ENCODE peak calls at places on chromosomes 11 and 22, in four cellular contexts. J is HepG2, M is endothelial cell of umbilical vein, Z is K562. N is an unnamed sample.

GRCh38 chr11:116808262-116809175 is 14.6 kb downstream of the APOA4 start:
- DNase-seq in J (peak; percentile 98), M (no peak), Z (no peak), N (no peak)

GRCh38 chr22:49228431-49229037 is 599.1 kb downstream of the BRD1 start:
- DNase-seq in J (no peak), M (no peak), Z (no peak), N (peak; percentile 28)

GRCh38 chr11:124586247-124586860 is 16.6 kb downstream of the OR8A1 start:
- DNase-seq in J (peak; percentile 33), M (peak; percentile 59), Z (peak; percentile 75), N (peak; percentile 66)

GRCh38 chr11:112541140-112541901 is 280.7 kb upstream of the PLET1 start:
- DNase-seq in J (no peak), M (no peak), Z (no peak), N (no peak)

GRCh38 chr11:71238941-71239340 is 13.4 kb downstream of the SHANK2 start:
- DNase-seq in J (no peak), M (no peak), Z (no peak), N (no peak)

GRCh38 chr11:116853461-116854073 is 16.1 kb upstream of the APOA1 start:
- DNase-seq in J (no peak), M (peak; percentile 79), Z (no peak), N (no peak)

GRCh38 chr22:45159652-45160462 is 3.9 kb upstream of the NUP50 start:
- DNase-seq in J (peak; percentile 88), M (peak; percentile 66), Z (peak; percentile 17), N (no peak)

GRCh38 chr11:118046964-118047700 is 29.7 kb upstream of the TMPRSS4 start:
- DNase-seq in J (no peak), M (no peak), Z (no peak), N (no peak)

GRCh38 chr11:61969391-61969758 is 1.9 kb upstream of the FTH1 start:
- DNase-seq in J (no peak), M (no peak), Z (no peak), N (no peak)
- TF ChIP-seq EZH2 in J (no peak), M (no peak), Z (no peak), N (no peak)

DNA sequence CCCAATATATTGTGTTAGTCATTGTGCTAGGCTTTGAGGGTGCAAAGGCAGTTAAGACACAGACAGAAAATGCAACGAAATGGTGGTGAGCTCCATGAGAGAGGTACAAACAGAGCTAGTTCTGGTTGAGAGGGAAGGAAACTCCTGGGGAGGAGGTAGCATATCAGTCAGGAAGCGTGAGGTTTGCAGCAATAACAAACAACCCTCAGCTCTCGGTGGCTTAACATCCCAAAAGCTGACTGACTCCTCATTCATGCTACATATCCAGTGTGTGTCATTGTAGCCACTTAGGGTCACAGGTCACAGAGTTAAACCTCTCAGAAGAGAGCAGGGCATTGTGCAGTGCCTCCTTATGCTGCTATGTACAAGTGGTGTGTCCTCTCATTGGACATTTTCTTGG is 1.7 kb upstream of the ST14 start:
- DNase-seq in J (no peak), M (no peak), Z (no peak), N (no peak)
- TF ChIP-seq CTCF in J (no peak), M (no peak), Z (no peak), N (no peak)

GRCh38 chr22:46659791-46660186 is 39.6 kb downstream of the GRAMD4 start:
- DNase-seq in J (no peak), M (no peak), Z (no peak), N (no peak)

GRCh38 chr22:46660604-46661201 is 40.5 kb downstream of the GRAMD4 start:
- DNase-seq in J (peak; percentile 41), M (no peak), Z (no peak), N (no peak)

GRCh38 chr22:46662226-46662625 is 42.0 kb downstream of the GRAMD4 start:
- DNase-seq in J (no peak), M (no peak), Z (no peak), N (no peak)

GRCh38 chr22:46663001-46663400 is 42.8 kb downstream of the GRAMD4 start:
- DNase-seq in J (no peak), M (no peak), Z (no peak), N (no peak)

DNA sequence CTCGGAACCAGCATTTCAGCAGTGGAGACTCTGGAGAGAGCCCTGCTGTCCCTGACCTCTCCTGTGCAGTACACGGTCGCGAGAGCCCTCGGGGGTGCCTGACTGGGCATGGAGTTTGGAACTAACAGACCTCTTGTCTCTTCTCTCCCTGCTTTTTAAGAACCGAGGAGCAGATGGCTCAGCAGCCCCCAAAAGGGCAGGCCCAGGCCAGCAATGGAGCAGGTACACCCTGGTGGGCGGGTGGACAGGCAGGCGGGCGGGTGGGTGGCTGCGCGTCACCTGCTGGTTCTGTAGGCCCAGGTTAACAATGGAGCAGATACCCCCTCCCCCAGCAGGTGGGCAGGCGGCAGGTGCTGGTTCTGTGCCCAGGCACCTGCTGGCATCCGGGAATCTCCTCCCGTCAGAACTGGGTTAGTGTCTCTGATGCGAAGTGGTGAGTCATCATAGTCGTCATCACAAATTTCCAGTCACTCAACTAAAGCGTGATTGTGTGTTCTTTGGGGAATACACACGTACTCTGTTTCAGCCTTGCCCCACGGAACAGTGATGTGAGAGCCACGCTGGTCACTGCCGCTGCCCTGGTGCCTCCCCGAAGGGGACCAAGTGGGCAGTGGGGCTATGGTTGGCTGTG is 41.1 kb downstream of the GRAMD4 start:
- DNase-seq in J (no peak), M (no peak), Z (no peak), N (no peak)
- TF ChIP-seq JUN in J (no peak), M (peak; percentile 37), Z (peak; percentile 12), N (no peak)

DNA sequence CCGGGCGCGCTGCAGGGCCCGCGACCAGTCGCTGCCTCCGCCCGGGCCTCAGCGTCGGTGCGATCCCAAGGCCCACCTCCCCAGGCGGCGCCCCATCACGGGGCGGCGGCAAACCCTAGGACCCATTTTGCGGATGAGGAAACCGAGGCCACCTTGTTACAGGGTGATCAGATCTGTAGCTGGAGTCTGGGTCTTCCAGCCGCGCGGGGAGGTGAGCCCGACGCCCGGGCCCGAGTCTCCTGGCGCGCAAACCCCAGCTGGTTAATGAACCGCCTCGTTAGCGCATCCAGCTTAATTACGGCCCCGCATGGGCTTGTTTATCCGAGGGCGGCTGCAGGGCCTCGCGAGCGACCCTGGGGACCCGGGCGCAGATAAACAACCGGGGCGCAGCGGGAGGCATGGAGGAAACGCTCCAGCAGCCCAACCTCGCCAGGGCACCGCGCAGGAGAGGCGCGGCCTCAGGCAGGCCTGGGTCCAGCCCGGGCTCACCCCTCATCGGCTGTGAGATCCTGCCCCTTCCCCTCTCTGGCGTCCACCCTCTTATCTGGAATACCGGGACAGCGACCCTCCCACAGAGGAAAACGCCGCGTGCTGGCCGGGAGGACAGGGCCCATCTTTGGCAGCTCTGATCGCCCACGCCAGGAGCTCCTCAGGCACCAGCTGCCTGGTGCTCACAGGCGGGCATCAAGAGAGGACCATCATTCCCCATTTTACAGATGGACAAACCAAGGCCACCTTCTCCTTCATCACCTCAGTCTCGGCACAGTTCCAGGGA is 14.7 kb downstream of the OTUB1 start:
- DNase-seq in J (no peak), M (no peak), Z (no peak), N (no peak)
- TF ChIP-seq EZH2 in J (no peak), M (no peak), Z (no peak), N (no peak)

DNA sequence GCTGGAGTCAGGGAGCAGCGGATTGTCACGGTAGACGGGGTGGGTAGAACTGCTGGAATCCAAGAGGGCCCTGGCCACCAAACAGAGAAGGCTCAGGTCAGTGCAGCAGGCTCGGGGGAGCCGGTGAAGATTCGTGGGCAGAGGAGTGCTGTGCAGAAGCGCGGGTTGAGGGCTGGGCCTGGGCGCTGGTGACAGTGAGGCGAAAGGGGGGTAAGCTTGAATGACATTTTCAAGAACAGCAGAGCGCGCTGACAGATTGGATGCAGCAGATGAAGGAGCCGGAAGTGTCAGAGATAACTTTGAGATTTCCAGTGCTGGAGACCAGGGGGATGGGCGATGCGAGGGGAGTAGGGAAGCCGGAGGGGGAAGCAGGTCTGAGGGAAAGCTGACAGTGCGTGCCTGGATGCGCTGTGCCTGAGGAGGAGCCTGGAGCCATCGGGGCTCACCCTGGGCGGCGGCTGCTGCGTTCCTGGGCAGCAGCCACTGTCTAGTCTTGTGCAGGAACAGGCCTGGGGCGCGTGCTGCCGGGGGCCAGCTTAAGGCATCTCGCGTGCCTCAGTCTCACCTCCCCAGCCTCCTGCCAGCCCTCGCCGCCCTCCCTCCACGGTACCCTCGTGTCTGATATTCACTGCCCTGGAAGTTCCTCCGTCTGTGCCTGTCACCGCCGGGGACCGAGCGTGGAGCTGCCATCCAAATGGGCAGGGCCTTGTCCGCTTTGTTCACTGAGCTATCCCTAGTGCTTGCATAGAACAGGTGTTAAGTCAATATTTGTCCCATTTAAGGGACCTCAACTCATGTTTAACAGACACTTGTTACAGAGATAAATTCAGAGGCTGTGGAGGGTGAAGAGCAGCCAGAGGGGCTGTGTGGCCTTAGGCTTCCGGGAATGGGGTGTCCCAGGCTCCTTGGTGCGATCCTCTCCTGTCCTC is 5.2 kb downstream of the GRIK4 start:
- DNase-seq in J (peak; percentile 45), M (no peak), Z (no peak), N (no peak)
- TF ChIP-seq CTCF in J (no peak), M (no peak), Z (no peak), N (no peak)

DNA sequence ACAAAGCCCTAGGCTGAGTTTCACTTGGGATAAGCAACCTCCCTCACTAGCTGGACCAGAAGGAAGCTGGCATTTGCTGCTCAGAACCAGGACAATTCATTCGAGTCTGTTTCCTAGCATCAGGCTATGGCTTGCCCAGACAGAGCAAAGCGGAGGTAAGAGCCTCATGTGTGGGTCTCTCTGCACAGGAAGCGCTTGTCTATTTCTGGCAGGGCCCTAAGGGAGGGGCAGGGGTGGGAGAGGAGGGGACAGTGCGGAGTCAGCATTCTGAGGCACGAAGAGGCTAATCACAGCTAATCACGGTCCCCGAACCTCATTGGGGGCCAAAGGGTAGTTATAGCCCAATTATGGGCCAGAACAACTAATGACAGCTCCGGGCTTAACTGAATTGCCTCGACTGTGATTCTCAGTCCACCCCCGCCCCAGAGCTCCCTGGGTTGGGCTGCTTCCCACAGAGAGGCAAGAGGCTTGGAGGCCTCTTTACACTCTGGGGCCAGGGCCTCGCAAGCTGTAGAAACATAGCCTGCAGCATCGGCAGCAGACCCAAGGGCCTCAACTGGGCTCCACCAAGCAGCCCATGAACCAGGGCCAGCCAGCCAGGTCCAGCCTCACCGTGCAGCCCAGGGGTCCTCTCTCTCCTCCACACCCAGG is 72.7 kb upstream of the PRDM11 start:
- DNase-seq in J (no peak), M (no peak), Z (no peak), N (no peak)
- TF ChIP-seq JUN in J (no peak), M (no peak), Z (no peak), N (no peak)

GRCh38 chr11:32437406-32438345 is 2.3 kb upstream of the WT1 start:
- DNase-seq in J (no peak), M (no peak), Z (no peak), N (no peak)
- TF ChIP-seq EZH2 in J (no peak), M (peak; percentile 57), Z (no peak), N (peak; percentile 90)

GRCh38 chr11:74871037-74871436 is 77.9 kb downstream of the XRRA1 start:
- DNase-seq in J (no peak), M (no peak), Z (peak; percentile 13), N (no peak)

GRCh38 chr11:74866557-74866956 is 82.3 kb downstream of the XRRA1 start:
- DNase-seq in J (no peak), M (no peak), Z (no peak), N (no peak)

GRCh38 chr11:74870485-74870884 is 78.4 kb downstream of the XRRA1 start:
- DNase-seq in J (peak; percentile 60), M (peak; percentile 49), Z (peak; percentile 58), N (no peak)
- TF ChIP-seq CTCF in J (peak; percentile 54), M (peak; percentile 45), Z (peak; percentile 54), N (peak; percentile 63)

DNA sequence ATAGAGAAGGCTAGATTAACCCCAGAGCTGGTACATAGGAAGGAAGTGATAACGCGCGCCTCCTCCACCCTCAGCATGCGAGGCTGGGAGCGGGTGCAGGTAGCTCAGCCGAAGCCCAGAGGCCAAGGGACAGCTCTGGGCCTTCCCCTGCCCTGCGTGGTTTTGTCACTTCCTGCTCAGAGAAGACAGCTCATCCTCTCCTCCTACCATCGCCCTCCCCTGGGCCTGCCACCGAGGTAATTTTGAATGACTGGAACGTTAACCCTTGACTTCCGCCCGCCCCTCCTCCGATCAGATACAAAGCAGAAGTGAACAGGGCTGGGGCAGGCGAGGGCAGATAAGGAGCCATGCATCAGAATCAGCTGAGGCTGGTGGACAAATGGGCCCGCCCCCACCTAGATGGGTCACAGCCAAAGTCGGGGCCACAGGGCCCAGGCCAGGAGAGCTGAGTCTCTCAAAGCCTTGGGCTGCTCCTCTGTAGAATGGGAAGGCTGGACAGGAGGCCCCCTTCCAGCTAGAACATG is 1.6 kb downstream of the RAC2 start:
- DNase-seq in J (no peak), M (peak; percentile 51), Z (peak; percentile 96), N (no peak)
- TF ChIP-seq JUN in J (no peak), M (no peak), Z (peak; percentile 56), N (no peak)